ENCODE peak calls at places on chromosomes 1 and 21, in six cellular contexts. K is iPS DF 6.9; D is stimulated activated CD4-positive, alpha-beta T cell treated with anti-CD3 and anti-CD28 coated beads, Interleukin-2, amount 100 ng/mL, for 24 hours; E is GM12864; T is fibroblast of mammary gland; M is NCI-H1105 treated with DMSO at 0.1 percent for 48 hours. N is an unnamed sample.

GRCh38 chr1:89089962-89090361 is 25.0 kb upstream of the GBP1 start:
- DNase-seq in K (no peak), D (no peak), E (no peak), T (no peak), M (no peak), N (no peak)

GRCh38 chr1:212601524-212601923 is 7.0 kb upstream of the ATF3 start:
- DNase-seq in K (no peak), D (no peak), E (no peak), T (no peak), M (no peak), N (no peak)

GRCh38 chr1:6082430-6082971 is 36.8 kb downstream of the KCNAB2 start:
- DNase-seq in K (no peak), D (no peak), E (no peak), T (peak), M (no peak), N (no peak)

GRCh38 chr1:154652893-154653292 is 44.9 kb upstream of the ADAR start:
- DNase-seq in K (no peak), D (no peak), E (no peak), T (no peak), M (no peak), N (no peak)

GRCh38 chr1:36160949-36161485 is 5.1 kb downstream of the MAP7D1 start:
- DNase-seq in K (no peak), D (peak), E (no peak), T (peak), M (no peak), N (no peak)

GRCh38 chr1:209803568-209803967 is 2.4 kb downstream of the IRF6 start:
- DNase-seq in K (no peak), D (no peak), E (no peak), T (no peak), M (no peak), N (no peak)

GRCh38 chr1:156742801-156743200 is 1.9 kb upstream of the MRPL24 start:
- DNase-seq in K (no peak), D (no peak), E (no peak), T (no peak), M (no peak), N (no peak)

GRCh38 chr1:179743679-179744400 is 749 bp downstream of the FAM163A start:
- DNase-seq in K (no peak), D (no peak), E (no peak), T (no peak), M (no peak), N (no peak)

GRCh38 chr1:165169028-165169427 is 187.5 kb downstream of the LMX1A start:
- DNase-seq in K (no peak), D (no peak), E (no peak), T (no peak), M (no peak), N (no peak)

GRCh38 chr1:84669831-84670230 is 20.4 kb downstream of the SSX2IP start:
- DNase-seq in K (no peak), D (no peak), E (no peak), T (no peak), M (no peak), N (no peak)

GRCh38 chr1:246768403-246769020 is 44.3 kb downstream of the SCCPDH start:
- DNase-seq in K (peak), D (no peak), E (no peak), T (no peak), M (no peak), N (no peak)

GRCh38 chr1:229425564-229426159 is 8.2 kb downstream of the ACTA1 start:
- DNase-seq in K (no peak), D (no peak), E (no peak), T (no peak), M (no peak), N (no peak)

GRCh38 chr1:114431026-114431425 is 80.0 kb downstream of the TRIM33 start:
- DNase-seq in K (no peak), D (no peak), E (no peak), T (no peak), M (no peak), N (no peak)

GRCh38 chr1:33334081-33334552 is 13.2 kb upstream of the A3GALT2 start:
- DNase-seq in K (no peak), D (no peak), E (no peak), T (peak), M (no peak), N (no peak)

GRCh38 chr21:41821756-41822431 is 55.0 kb upstream of the RIPK4 start:
- DNase-seq in K (no peak), D (no peak), E (no peak), T (no peak), M (no peak), N (no peak)

GRCh38 chr1:155899683-155900082 is 11.5 kb downstream of the RIT1 start:
- DNase-seq in K (no peak), D (no peak), E (no peak), T (no peak), M (no peak), N (no peak)

GRCh38 chr1:226366290-226366689 is 41.6 kb downstream of the PARP1 start:
- DNase-seq in K (no peak), D (no peak), E (no peak), T (peak), M (no peak), N (no peak)

GRCh38 chr1:197675475-197676324 is 99.6 kb downstream of the DENND1B start:
- DNase-seq in K (no peak), D (no peak), E (no peak), T (peak), M (no peak), N (no peak)

GRCh38 chr1:25809283-25809926 is 9.4 kb downstream of the SELENON start:
- DNase-seq in K (no peak), D (no peak), E (no peak), T (no peak), M (no peak), N (no peak)

GRCh38 chr1:37919277-37919676 is 27.6 kb downstream of the INPP5B start:
- DNase-seq in K (peak), D (peak), E (no peak), T (peak), M (no peak), N (no peak)

GRCh38 chr1:45787905-45788304 is 15.5 kb upstream of the MAST2 start:
- DNase-seq in K (no peak), D (no peak), E (no peak), T (no peak), M (no peak), N (no peak)

GRCh38 chr1:31583995-31584868 is 7.9 kb downstream of the TINAGL1 start:
- DNase-seq in K (no peak), D (no peak), E (no peak), T (peak), M (no peak), N (peak)

GRCh38 chr1:78884685-78885452 is 121.7 kb downstream of the ADGRL4 start:
- DNase-seq in K (no peak), D (no peak), E (no peak), T (peak), M (no peak), N (no peak)

GRCh38 chr1:27153549-27153886 is 1.4 kb downstream of the SLC9A1 start:
- DNase-seq in K (no peak), D (no peak), E (no peak), T (no peak), M (no peak), N (no peak)

GRCh38 chr21:23017989-23018388 is 2019.8 kb downstream of the NCAM2 start:
- DNase-seq in K (no peak), D (no peak), E (no peak), T (no peak), M (no peak), N (no peak)

GRCh38 chr21:26280715-26281310 is 110.2 kb upstream of the APP start:
- DNase-seq in K (no peak), D (no peak), E (no peak), T (peak), M (no peak), N (no peak)

GRCh38 chr1:24294228-24294672 is 24.9 kb upstream of the GRHL3 start:
- DNase-seq in K (no peak), D (no peak), E (no peak), T (peak), M (no peak), N (no peak)

GRCh38 chr1:94324168-94324544 is 86.8 kb upstream of the ARHGAP29 start:
- DNase-seq in K (no peak), D (no peak), E (no peak), T (peak), M (no peak), N (no peak)

GRCh38 chr1:67308136-67308535 is 463 bp downstream of the IL12RB2 start:
- DNase-seq in K (no peak), D (peak), E (no peak), T (no peak), M (no peak), N (no peak)

GRCh38 chr1:59685101-59685500 is 129.6 kb upstream of the HOOK1 start:
- DNase-seq in K (no peak), D (no peak), E (no peak), T (no peak), M (no peak), N (no peak)